ENCODE peak calls at places on chromosomes 13 and 19, in nine cellular contexts. L is colonic mucosa, Y is choroid plexus epithelial cell, H is fibroblast of pulmonary artery, I is GM13977, R is coronary artery, V is IMR-90, P is HFFc6, W is cardiac muscle cell. Z is an unnamed sample.

GRCh38 chr19:43798026-43798545 is 4.2 kb downstream of the LYPD5 start:
- DNase-seq in L (no peak), Y (no peak), H (no peak), I (no peak), R (peak), V (no peak), P (no peak), W (no peak), Z (no peak)

GRCh38 chr19:51295382-51296126 is 15.9 kb upstream of the IGLON5 start:
- DNase-seq in L (no peak), Y (no peak), H (no peak), I (no peak), R (no peak), V (no peak), P (no peak), W (no peak), Z (no peak)

GRCh38 chr13:21837841-21838551 is 167.1 kb downstream of the FGF9 start:
- DNase-seq in L (peak), Y (no peak), H (no peak), I (no peak), R (no peak), V (peak), P (no peak), W (no peak), Z (no peak)

GRCh38 chr13:81872581-81872980 is 1531.7 kb upstream of the SPRY2 start:
- DNase-seq in L (no peak), Y (peak), H (no peak), I (peak), R (no peak), V (no peak), P (no peak), W (no peak), Z (no peak)

GRCh38 chr13:91454666-91455065 is 56.2 kb downstream of the GPC5 start:
- DNase-seq in L (no peak), Y (no peak), H (no peak), I (no peak), R (no peak), V (no peak), P (no peak), W (no peak), Z (no peak)

GRCh38 chr13:100088648-100089601 is at the start of gene PCCA:
- DNase-seq in L (peak), Y (peak), H (peak), I (peak), R (peak), V (peak), P (peak), W (peak), Z (peak)

GRCh38 chr13:44174769-44175425 is 198.7 kb upstream of the SERP2 start:
- DNase-seq in L (no peak), Y (peak), H (peak), I (no peak), R (no peak), V (peak), P (peak), W (peak), Z (no peak)

GRCh38 chr19:16403151-16403977 is 68.4 kb downstream of the EPS15L1 start:
- DNase-seq in L (no peak), Y (no peak), H (no peak), I (no peak), R (no peak), V (no peak), P (no peak), W (no peak), Z (no peak)

GRCh38 chr13:112105244-112105681 is 38.3 kb downstream of the SOX1 start:
- DNase-seq in L (no peak), Y (no peak), H (no peak), I (no peak), R (no peak), V (no peak), P (no peak), W (no peak), Z (no peak)

GRCh38 chr13:100525453-100526298 is 62.9 kb downstream of the GGACT start:
- DNase-seq in L (no peak), Y (peak), H (no peak), I (no peak), R (peak), V (no peak), P (no peak), W (no peak), Z (no peak)

DNA sequence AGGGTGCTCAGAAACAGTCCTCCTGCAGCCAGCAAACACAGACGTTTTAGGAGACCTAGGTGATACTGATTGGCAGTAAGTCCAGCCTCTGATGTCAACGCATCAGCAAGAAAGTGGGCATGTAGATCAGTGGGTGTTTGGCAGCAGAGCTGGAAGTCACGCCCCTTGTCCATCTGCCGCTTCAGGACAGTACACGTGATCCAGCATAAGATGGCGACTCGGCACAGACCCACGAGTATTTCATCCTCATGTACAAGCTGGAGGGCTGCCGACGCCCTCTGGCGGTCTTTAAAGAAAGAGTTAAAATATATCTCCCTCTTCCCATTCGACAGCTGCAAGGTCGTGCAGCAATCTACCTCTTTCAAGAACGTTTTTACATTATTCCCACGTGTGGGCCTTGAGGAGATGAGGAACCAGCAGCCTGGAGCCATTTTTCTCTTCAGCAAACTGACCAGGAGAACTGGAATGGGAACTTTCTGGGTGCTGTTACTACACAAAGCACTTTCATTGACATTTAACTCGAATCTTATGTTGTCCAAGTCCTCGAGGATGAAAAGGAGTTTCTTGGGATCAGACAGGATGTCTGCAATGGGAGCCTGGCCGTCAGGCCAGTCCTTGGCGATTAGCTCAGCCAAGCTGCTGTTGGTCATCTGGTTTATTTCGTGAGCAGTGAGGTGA is 22.3 kb downstream of the NLRP11 start:
- DNase-seq in L (peak), Y (peak), H (peak), I (peak), R (no peak), V (peak), P (peak), W (peak), Z (no peak)
- TF ChIP-seq CTCF in L (peak), Y (peak), H (peak), I (peak), R (no peak), V (peak), P (peak), W (peak), Z (no peak)

DNA sequence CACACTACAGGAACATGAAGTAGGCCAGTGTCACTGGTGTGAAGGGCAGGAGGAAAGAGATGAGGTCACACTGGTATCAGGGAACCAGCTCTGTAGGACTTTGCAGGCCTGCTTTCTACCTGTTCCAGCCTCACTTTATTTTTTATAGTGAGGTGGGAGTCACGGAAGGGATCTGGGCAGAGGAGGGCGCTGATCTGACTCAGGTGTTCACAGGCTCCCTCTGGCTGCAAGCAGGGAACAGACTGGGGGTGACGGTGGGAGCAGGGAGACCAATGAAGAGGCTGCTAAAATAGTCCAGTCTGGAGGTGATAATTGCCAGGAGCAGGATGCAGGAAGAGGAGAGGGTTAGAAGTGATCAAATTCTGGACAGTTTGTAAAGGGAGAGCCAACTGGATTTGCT is 2.8 kb downstream of the THAP8 start:
- DNase-seq in L (no peak), Y (peak), H (no peak), I (no peak), R (no peak), V (no peak), P (no peak), W (no peak), Z (no peak)
- TF ChIP-seq CTCF in L (no peak), Y (peak), H (peak), I (peak), R (no peak), V (peak), P (peak), W (peak), Z (peak)

GRCh38 chr19:29527500-29528328 is 1.9 kb downstream of the VSTM2B start:
- DNase-seq in L (no peak), Y (no peak), H (no peak), I (no peak), R (no peak), V (no peak), P (no peak), W (no peak), Z (no peak)
- TF ChIP-seq CTCF in L (no peak), Y (no peak), H (no peak), I (no peak), R (no peak), V (no peak), P (peak), W (no peak), Z (peak)

GRCh38 chr13:51260154-51260553 is 38.0 kb downstream of the FAM124A start:
- DNase-seq in L (no peak), Y (no peak), H (no peak), I (no peak), R (no peak), V (no peak), P (no peak), W (no peak), Z (no peak)

GRCh38 chr13:51258612-51259358 is 36.6 kb downstream of the FAM124A start:
- DNase-seq in L (no peak), Y (peak), H (no peak), I (no peak), R (no peak), V (no peak), P (no peak), W (no peak), Z (no peak)

GRCh38 chr13:51259359-51259645 is 37.1 kb downstream of the FAM124A start:
- DNase-seq in L (no peak), Y (no peak), H (no peak), I (no peak), R (no peak), V (no peak), P (no peak), W (no peak), Z (no peak)

GRCh38 chr13:51261610-51262249 is 39.5 kb downstream of the FAM124A start:
- DNase-seq in L (no peak), Y (no peak), H (no peak), I (no peak), R (no peak), V (no peak), P (no peak), W (no peak), Z (no peak)

DNA sequence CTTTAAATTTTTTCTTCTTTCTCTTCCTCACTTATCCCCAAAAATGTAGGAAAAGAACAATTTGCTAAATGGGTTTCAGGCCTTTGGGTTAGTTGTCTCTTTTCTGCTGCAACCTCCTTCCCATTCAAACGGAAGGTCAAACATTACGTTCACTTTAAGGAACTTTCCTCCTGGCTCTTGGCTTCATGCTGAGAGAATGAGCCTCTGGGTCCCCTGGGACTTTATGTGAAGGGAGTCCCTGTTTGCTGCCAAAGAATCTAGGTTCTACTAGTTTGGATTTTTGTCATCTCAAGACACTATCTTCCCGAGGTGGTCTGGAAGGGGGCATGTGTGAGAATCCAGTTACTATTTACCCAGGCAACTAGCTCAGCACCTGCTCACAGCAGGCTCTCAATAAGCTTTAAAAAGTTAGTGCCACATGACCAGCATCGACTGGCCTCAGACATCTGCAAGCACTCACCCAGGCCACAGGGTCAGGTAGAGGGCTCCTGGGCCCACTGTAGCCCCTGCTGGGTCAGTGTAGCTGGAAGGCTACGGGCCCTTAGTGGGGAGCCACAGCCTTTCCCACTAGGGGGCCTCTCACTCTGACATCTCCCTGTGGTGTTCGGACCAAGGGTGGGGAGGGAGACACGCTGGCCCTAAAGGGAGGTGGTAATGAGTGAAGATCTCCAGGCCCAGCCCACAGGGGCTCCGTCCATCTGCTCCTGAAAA is 40.5 kb downstream of the FAM124A start:
- DNase-seq in L (no peak), Y (peak), H (no peak), I (no peak), R (no peak), V (no peak), P (no peak), W (no peak), Z (no peak)
- TF ChIP-seq CTCF in L (no peak), Y (peak), H (no peak), I (peak), R (no peak), V (no peak), P (peak), W (peak), Z (peak)

DNA sequence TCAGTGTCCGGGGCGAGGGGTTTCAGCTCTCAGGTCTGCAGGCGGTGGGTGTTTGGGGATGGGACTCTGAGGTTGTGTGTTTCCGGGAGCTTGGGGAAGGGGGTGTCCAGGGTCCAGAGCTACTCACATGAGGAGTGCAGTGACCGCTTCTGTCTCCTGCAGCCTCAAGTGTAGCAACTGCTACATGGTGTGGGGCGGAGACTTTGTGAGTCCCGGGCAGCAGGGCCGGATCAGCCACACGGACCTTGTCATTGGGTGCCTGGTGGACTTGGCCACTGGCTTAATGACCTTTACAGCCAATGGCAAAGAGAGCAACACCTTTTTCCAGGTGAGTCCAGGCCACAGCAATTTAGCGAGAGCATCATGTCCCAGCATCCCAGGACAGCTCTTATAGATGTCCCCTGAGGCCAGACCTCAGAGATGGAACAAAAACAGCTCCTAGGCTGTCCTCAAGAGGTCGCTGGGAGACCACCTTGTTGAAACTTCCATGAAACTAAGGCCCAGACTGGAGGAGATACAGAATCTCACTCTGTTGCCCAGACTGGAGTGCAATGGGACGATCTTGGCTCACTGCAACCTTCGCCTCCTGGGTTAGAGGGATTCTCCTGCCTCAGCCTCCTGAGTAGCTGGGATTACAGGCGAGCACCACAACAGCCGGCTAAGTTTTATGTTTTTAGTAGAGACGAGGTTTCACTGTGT is 44.9 kb downstream of the RYR1 start:
- DNase-seq in L (no peak), Y (peak), H (peak), I (no peak), R (no peak), V (no peak), P (no peak), W (peak), Z (no peak)
- TF ChIP-seq CTCF in L (no peak), Y (peak), H (no peak), I (no peak), R (no peak), V (peak), P (peak), W (peak), Z (peak)

DNA sequence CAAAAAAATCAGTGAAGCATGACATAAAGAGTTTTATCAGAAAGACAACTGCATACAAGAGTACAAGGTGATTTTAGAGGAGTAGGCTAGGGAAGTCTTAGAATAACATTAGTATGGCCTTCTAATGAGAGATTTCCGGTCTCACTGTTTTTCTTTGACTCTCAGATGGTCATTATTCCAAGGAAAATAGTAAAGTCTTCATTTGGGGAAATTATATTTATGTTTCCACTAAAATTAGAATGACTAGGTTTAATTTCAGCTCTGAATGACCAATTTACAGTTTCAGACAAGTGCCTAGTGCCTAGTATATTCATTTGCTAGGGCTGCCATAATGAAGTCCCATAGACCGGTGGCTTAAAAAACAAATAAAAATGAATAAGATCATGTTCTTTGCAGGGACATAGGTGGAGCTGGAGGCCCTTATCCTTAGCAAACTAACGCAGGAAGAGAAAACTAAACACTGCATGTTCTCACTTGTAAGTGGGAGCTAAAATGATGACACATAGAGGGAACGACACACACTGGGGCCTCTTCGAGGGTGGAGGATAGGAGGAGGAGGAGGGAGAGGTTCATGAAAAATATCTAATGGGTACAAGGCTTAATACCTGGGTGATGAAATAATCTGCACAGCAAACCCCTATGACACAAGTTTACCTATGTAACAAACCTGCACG is 303.1 kb downstream of the PCDH9 start:
- DNase-seq in L (no peak), Y (peak), H (no peak), I (no peak), R (no peak), V (peak), P (no peak), W (no peak), Z (no peak)
- TF ChIP-seq CTCF in L (no peak), Y (peak), H (no peak), I (no peak), R (no peak), V (no peak), P (no peak), W (no peak), Z (no peak)

GRCh38 chr19:35977446-35978222 is 17.4 kb upstream of the SDHAF1 start:
- DNase-seq in L (no peak), Y (no peak), H (no peak), I (no peak), R (no peak), V (no peak), P (no peak), W (no peak), Z (no peak)
- TF ChIP-seq CTCF in L (no peak), Y (peak), H (no peak), I (peak), R (no peak), V (peak), P (peak), W (peak), Z (peak)

GRCh38 chr19:14345364-14345763 is 35.9 kb upstream of the ADGRE5 start:
- DNase-seq in L (no peak), Y (no peak), H (no peak), I (no peak), R (no peak), V (no peak), P (no peak), W (no peak), Z (no peak)

GRCh38 chr19:14346279-14346678 is 35.0 kb upstream of the ADGRE5 start:
- DNase-seq in L (no peak), Y (no peak), H (no peak), I (peak), R (no peak), V (no peak), P (no peak), W (no peak), Z (no peak)

GRCh38 chr19:14339741-14340140 is 41.5 kb upstream of the ADGRE5 start:
- DNase-seq in L (no peak), Y (no peak), H (no peak), I (no peak), R (no peak), V (no peak), P (no peak), W (no peak), Z (no peak)

GRCh38 chr19:14343286-14343685 is 38.0 kb upstream of the ADGRE5 start:
- DNase-seq in L (no peak), Y (no peak), H (no peak), I (peak), R (no peak), V (no peak), P (no peak), W (no peak), Z (no peak)

GRCh38 chr19:14342809-14343208 is 38.4 kb upstream of the ADGRE5 start:
- DNase-seq in L (no peak), Y (no peak), H (no peak), I (no peak), R (no peak), V (no peak), P (no peak), W (no peak), Z (no peak)
- TF ChIP-seq CTCF in L (no peak), Y (no peak), H (no peak), I (no peak), R (no peak), V (no peak), P (no peak), W (no peak), Z (no peak)

DNA sequence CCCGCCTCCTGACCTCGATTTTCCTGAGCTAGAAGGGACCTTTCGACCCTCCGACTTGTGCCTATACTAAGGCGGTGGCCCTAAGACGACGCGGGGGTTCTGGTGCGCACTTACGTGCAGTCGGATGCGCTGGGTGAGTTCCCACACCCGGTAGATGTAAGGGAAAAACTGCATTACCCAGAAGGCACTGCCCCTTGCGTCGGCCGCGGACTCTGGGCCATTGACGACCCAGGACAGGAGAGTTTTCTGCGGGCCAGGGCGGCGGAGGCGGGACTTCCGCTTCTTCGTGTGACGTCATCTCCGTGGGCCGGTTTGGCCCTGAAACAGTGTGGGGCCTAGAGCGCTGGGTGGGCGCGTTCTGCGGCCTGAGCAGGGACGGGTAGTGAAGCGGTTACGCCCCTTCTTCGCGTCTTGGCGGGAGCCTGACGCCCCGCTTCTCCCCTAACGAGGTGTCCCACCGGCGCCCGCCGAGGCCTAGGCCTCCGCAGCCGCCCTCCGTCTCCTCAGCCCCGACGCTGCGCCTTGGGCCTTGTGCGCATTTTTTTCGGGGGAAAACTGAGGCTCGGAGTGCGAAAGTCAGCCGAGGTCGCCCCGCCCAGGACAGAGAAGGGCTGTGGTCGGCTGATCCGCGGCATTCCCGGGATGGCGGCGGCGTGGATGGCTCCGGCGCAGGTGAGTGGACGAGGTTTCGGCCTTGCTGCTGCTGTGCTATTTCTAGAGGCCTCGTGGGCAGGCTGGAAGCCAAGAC is at the start of gene ZNF460:
- DNase-seq in L (peak), Y (peak), H (peak), I (peak), R (peak), V (peak), P (peak), W (peak), Z (peak)
- TF ChIP-seq CTCF in L (no peak), Y (no peak), H (no peak), I (no peak), R (no peak), V (no peak), P (peak), W (no peak), Z (no peak)

Z was measured in progenitor cell of endocrine pancreas.